ENCODE peak calls at places on chromosome 12, in nine cellular contexts. W is breast epithelium; L is heart left ventricle; J is tibial artery; C is CD8-positive, alpha-beta T cell; Z is small intestine; I is hepatocyte; T is aorta; X is left lung. R is an unnamed sample. For H3K27me3 and H3K4me1, the result is how much of the 10 kb centered on the place peaks cover.

GRCh38 chr12:67452119-67452805 is 183.1 kb downstream of the CAND1 start:
- DNase-seq in W (no peak), L (no peak), J (no peak), C (no peak), Z (no peak), I (no peak), T (no peak), X (no peak), R (no peak)

GRCh38 chr12:8081228-8081920 is 700 bp upstream of the NECAP1 start:
- DNase-seq in W (no peak), L (no peak), J (no peak), C (no peak), Z (peak), I (peak), T (no peak), X (no peak), R (no peak)

GRCh38 chr12:16482726-16483125 is 123.2 kb downstream of the LMO3 start:
- DNase-seq in W (no peak), L (no peak), J (no peak), C (no peak), Z (no peak), I (no peak), T (no peak), X (no peak), R (no peak)

GRCh38 chr12:2944401-2945047 is 14.7 kb upstream of the TEAD4 start:
- DNase-seq in W (peak), L (peak), J (no peak), C (peak), Z (peak), I (peak), T (peak), X (no peak), R (peak)

GRCh38 chr12:80778005-80778541 is 61.4 kb downstream of the MYF5 start:
- DNase-seq in W (peak), L (peak), J (peak), C (no peak), Z (peak), I (peak), T (no peak), X (no peak), R (peak)

GRCh38 chr12:27965966-27966365 is 6.6 kb downstream of the PTHLH start:
- DNase-seq in W (no peak), L (no peak), J (no peak), C (no peak), Z (no peak), I (no peak), T (no peak), X (no peak), R (no peak)

GRCh38 chr12:96170328-96170727 is 23.8 kb upstream of the ELK3 start:
- DNase-seq in W (no peak), L (peak), J (no peak), C (no peak), Z (no peak), I (no peak), T (no peak), X (no peak), R (peak)

GRCh38 chr12:54701940-54702592 is 53.9 kb upstream of the DCD start:
- DNase-seq in W (no peak), L (no peak), J (no peak), C (no peak), Z (peak), I (peak), T (no peak), X (no peak), R (no peak)

GRCh38 chr12:41189395-41190251 is 1.5 kb downstream of the PDZRN4 start:
- DNase-seq in W (no peak), L (no peak), J (peak), C (no peak), Z (no peak), I (no peak), T (no peak), X (peak), R (peak)

GRCh38 chr12:76455582-76456345 is 103.8 kb downstream of the OSBPL8 start:
- DNase-seq in W (no peak), L (no peak), J (no peak), C (no peak), Z (peak), I (peak), T (no peak), X (no peak), R (no peak)

GRCh38 chr12:30858471-30858870 is 68.1 kb upstream of the TSPAN11 start:
- DNase-seq in W (no peak), L (no peak), J (no peak), C (no peak), Z (no peak), I (no peak), T (no peak), X (no peak), R (no peak)

GRCh38 chr12:91902860-91903683 is 242.6 kb downstream of the BTG1 start:
- DNase-seq in W (no peak), L (no peak), J (no peak), C (no peak), Z (no peak), I (no peak), T (no peak), X (no peak), R (no peak)

GRCh38 chr12:53977596-53978464 is 3.1 kb upstream of the HOTAIR start:
- DNase-seq in W (no peak), L (no peak), J (no peak), C (no peak), Z (peak), I (no peak), T (no peak), X (no peak), R (no peak)

GRCh38 chr12:99767809-99768208 is 120.3 kb downstream of the GARIN6 start:
- DNase-seq in W (no peak), L (no peak), J (no peak), C (no peak), Z (no peak), I (peak), T (no peak), X (no peak), R (no peak)

GRCh38 chr12:76768566-76768965 is 4.7 kb downstream of the ZDHHC17 start:
- DNase-seq in W (no peak), L (no peak), J (no peak), C (no peak), Z (no peak), I (no peak), T (no peak), X (no peak), R (no peak)

GRCh38 chr12:92593734-92594402 is 108.9 kb upstream of the PLEKHG7 start:
- DNase-seq in W (peak), L (no peak), J (peak), C (peak), Z (peak), I (peak), T (no peak), X (no peak), R (peak)

GRCh38 chr12:126347421-126347820 is 1282.2 kb downstream of the AACS start:
- DNase-seq in W (no peak), L (no peak), J (no peak), C (no peak), Z (no peak), I (no peak), T (no peak), X (no peak), R (no peak)

GRCh38 chr12:124668602-124669001 is 101.2 kb upstream of the NCOR2 start:
- DNase-seq in W (no peak), L (no peak), J (no peak), C (no peak), Z (peak), I (no peak), T (no peak), X (no peak), R (no peak)

DNA sequence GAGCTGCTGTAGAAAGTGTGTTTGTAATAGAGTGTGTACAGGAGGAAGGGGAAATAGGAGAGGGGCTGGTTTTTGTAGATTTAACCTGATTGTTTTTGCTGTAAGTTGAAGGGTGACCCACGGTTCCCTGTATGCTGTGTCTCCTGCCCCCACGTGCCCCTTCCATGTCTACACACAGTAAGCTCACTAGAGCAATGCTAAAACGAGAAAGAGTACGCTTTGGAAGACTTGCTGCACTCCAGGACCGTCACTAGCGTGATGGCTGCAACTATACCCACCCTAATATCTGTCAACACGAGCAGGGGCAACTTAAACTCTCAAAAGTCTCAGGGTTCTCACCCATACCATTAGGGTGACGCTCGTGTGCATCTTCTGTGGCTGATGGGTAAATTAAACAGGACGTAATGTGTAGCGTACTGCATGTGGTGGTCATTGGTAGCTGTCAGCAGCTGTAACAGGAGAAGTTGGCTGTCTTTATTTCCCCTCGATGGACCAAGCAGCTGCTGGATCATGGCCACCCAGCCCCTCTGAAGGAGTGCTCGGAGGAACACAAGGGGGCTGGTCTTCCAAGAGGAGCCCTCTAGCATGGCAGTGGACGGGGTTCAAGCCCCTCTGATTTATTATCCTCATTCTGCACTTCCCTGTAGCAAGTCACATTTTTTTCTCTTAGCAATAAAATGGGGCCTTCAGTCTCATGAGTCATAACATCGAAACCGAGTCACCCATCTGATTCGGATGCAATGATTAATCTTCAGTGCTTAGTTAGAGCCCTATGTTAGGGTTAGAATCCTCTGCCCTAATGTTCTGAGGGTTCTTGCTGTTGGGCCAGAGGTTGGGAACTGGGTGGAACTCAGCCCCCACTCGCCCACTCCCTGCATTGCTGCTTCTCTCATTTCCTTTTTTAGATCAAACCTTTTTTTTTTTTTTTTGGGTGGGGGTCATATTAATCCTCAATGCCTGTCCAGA is 14.0 kb downstream of the CCND2 start:
- DNase-seq in W (no peak), L (no peak), J (no peak), C (no peak), Z (peak), I (no peak), T (no peak), X (no peak), R (no peak)
- H3K27ac ChIP-seq in W (no peak), L (no peak), J (no peak), C (no peak), Z (peak), I (peak), T (no peak), X (no peak), R (no peak)

GRCh38 chr12:49344486-49345047 is 2.1 kb upstream of the DNAJC22 start:
- DNase-seq in W (no peak), L (no peak), J (no peak), C (no peak), Z (no peak), I (no peak), T (no peak), X (no peak), R (no peak)

GRCh38 chr12:49341777-49342065 is 4.7 kb upstream of the C1QL4 start:
- DNase-seq in W (no peak), L (no peak), J (no peak), C (no peak), Z (no peak), I (no peak), T (no peak), X (no peak), R (no peak)

GRCh38 chr12:49342066-49342913 is 4.4 kb upstream of the DNAJC22 start:
- DNase-seq in W (no peak), L (peak), J (peak), C (peak), Z (peak), I (peak), T (peak), X (peak), R (peak)

GRCh38 chr12:49340971-49341776 is 4.2 kb upstream of the C1QL4 start:
- DNase-seq in W (no peak), L (no peak), J (no peak), C (no peak), Z (no peak), I (no peak), T (no peak), X (no peak), R (no peak)

DNA sequence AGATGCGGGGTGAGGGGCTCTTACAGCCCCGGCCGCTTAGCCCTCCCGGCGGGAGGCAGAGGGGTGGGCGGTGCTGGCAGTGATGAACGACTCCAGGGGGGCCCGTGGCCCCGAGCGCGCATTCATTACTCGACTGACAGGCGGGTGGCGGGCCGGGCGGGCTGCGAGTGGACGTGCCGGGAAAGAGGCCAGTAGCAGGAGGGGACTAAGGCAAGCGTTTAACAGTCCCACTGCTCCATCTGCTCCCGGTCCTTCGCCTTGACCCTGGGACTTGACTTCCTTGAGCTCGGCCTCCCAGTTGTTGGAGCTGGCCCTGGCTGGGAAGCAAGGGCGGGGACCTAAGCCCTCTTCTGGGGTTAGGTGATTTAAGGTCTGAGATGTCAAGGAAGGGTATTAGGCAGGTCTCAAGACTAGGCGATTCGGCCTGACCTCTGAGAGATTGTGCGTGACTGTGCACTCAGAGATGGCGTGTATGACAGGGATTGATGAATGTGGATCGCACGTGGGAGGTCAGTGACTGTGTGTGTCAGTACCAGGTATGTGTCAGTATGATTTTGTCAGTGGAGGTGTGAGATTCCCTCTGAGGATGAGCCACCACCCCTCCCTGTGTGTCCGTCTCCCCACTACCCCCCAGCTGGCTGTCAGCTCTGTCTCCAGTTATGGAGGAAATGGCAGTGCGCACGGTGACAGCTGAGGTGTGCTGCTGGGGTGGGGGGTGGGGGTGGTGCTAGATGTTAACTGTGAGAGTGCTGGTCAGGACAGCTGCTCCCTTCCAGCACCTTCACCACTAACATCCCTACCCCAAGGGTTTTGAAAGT is 3.6 kb upstream of the DNAJC22 start:
- DNase-seq in W (no peak), L (peak), J (no peak), C (no peak), Z (no peak), I (peak), T (no peak), X (no peak), R (peak)
- H3K27me3 ChIP-seq in W (under half), L (under half), J (under half), C (under half), Z (under half), I (half or more), T (under half), X (half or more), R (under half)

DNA sequence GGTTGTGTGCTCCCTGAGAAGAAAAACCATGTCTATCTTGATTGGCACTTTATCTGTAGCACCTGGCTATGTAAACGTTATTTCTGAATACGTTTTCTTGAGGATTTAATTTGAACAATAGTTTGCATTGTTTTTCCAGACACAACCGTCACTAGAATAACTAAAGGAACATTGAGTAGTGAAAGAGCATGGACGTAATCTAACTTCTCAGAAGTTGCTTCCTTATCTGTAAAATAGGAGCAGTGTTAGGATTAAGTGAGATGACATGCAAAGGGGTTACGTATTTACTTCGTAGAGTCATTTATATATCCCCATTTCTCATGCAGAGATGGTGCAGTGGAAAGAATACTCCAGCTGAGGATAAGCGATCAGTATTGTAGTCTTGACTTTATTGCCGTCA is 8.1 kb downstream of the AEBP2 start:
- DNase-seq in W (no peak), L (no peak), J (no peak), C (no peak), Z (no peak), I (no peak), T (no peak), X (no peak), R (no peak)
- H3K4me1 ChIP-seq in W (under half), L (under half), J (under half), C (half or more), Z (under half), I (under half), T (under half), X (under half), R (under half)

GRCh38 chr12:102534899-102535298 is 54.5 kb upstream of the IGF1 start:
- DNase-seq in W (no peak), L (no peak), J (no peak), C (no peak), Z (no peak), I (no peak), T (no peak), X (peak), R (no peak)
- H3K27ac ChIP-seq in W (no peak), L (no peak), J (no peak), C (no peak), Z (no peak), I (peak), T (no peak), X (no peak), R (no peak)

DNA sequence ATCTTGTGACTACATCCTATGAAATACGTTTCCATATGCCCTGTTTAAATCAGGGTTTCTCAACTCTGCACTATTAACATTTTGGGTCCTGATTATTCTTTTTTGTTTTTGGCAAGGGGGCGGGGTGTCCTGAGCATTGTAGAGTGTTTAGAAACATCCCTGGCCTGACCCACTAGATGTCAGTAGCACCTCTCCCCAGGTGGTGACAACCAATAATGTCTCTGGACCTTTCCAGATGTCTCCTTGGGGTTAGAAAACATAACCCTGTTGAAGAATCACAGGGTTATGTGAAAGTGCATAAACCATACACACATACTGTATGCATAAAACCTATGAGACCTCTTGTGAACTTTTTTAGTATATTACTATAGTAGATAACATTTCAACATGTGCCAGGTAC is 1.4 kb downstream of the ACAD10 start:
- DNase-seq in W (no peak), L (no peak), J (no peak), C (no peak), Z (peak), I (peak), T (no peak), X (no peak), R (no peak)
- H3K27me3 ChIP-seq in W (under half), L (under half), J (under half), C (under half), Z (under half), I (under half), T (under half), X (under half), R (under half)

GRCh38 chr12:12818693-12819092 is 5.5 kb downstream of the DDX47 start:
- DNase-seq in W (no peak), L (no peak), J (no peak), C (no peak), Z (no peak), I (no peak), T (no peak), X (no peak), R (no peak)
- H3K4me1 ChIP-seq in W (under half), L (under half), J (under half), C (under half), Z (under half), I (under half), T (under half), X (under half), R (under half)

GRCh38 chr12:24948816-24949722 is at the start of gene BCAT1:
- DNase-seq in W (no peak), L (peak), J (peak), C (no peak), Z (no peak), I (peak), T (peak), X (peak), R (peak)
- H3K27ac ChIP-seq in W (no peak), L (peak), J (no peak), C (no peak), Z (no peak), I (peak), T (no peak), X (peak), R (no peak)